ENCODE peak calls at places on chromosomes 1 and 21, in four cellular contexts. One of them, this sample, is unnamed.

GRCh38 chr1:164608651-164609057 is 49.7 kb downstream of the PBX1 start:
- DNase-seq in A549: no peak
- DNase-seq in ovary: no peak
- DNase-seq in transverse colon: no peak
- DNase-seq in this sample: no peak

GRCh38 chr1:32247983-32248889 is 1.2 kb downstream of the FAM167B start:
- DNase-seq in ovary: peak
- DNase-seq in A549: peak
- DNase-seq in transverse colon: peak
- DNase-seq in this sample: peak

GRCh38 chr1:176643536-176643935 is 180.6 kb downstream of the PAPPA2 start:
- DNase-seq in transverse colon: no peak
- DNase-seq in ovary: no peak
- DNase-seq in A549: no peak
- DNase-seq in this sample: no peak

GRCh38 chr1:112533029-112533428 is 24.3 kb downstream of the WNT2B start:
- DNase-seq in A549: no peak
- DNase-seq in ovary: no peak
- DNase-seq in transverse colon: no peak
- DNase-seq in this sample: no peak

GRCh38 chr1:47756411-47756810 is 240.8 kb downstream of the TRABD2B start:
- DNase-seq in A549: no peak
- DNase-seq in ovary: no peak
- DNase-seq in transverse colon: no peak
- DNase-seq in this sample: no peak

GRCh38 chr1:31376374-31377134 is 3.7 kb upstream of the FABP3 start:
- DNase-seq in transverse colon: no peak
- DNase-seq in ovary: no peak
- DNase-seq in A549: peak
- DNase-seq in this sample: peak

GRCh38 chr1:4494558-4494957 is 159.9 kb upstream of the AJAP1 start:
- DNase-seq in A549: no peak
- DNase-seq in transverse colon: no peak
- DNase-seq in ovary: no peak
- DNase-seq in this sample: peak

GRCh38 chr1:69109276-69109675 is 458.4 kb upstream of the LRRC7 start:
- DNase-seq in ovary: no peak
- DNase-seq in A549: no peak
- DNase-seq in transverse colon: no peak
- DNase-seq in this sample: no peak

GRCh38 chr21:20996421-20997307 is 1.5 kb upstream of the NCAM2 start:
- DNase-seq in A549: no peak
- DNase-seq in ovary: no peak
- DNase-seq in transverse colon: no peak
- DNase-seq in this sample: no peak

GRCh38 chr1:46202975-46203737 is at the start of gene LURAP1:
- DNase-seq in A549: no peak
- DNase-seq in ovary: peak
- DNase-seq in transverse colon: no peak
- DNase-seq in this sample: peak

GRCh38 chr1:219174672-219175564 is 1.2 kb downstream of the LYPLAL1 start:
- DNase-seq in ovary: peak
- DNase-seq in A549: no peak
- DNase-seq in transverse colon: peak
- DNase-seq in this sample: no peak

GRCh38 chr1:12582649-12583048 is 35.4 kb downstream of the DHRS3 start:
- DNase-seq in A549: no peak
- DNase-seq in transverse colon: no peak
- DNase-seq in ovary: no peak
- DNase-seq in this sample: no peak

GRCh38 chr1:174742805-174743653 is 256.7 kb upstream of the CACYBP start:
- DNase-seq in A549: no peak
- DNase-seq in ovary: no peak
- DNase-seq in transverse colon: no peak
- DNase-seq in this sample: no peak

DNA sequence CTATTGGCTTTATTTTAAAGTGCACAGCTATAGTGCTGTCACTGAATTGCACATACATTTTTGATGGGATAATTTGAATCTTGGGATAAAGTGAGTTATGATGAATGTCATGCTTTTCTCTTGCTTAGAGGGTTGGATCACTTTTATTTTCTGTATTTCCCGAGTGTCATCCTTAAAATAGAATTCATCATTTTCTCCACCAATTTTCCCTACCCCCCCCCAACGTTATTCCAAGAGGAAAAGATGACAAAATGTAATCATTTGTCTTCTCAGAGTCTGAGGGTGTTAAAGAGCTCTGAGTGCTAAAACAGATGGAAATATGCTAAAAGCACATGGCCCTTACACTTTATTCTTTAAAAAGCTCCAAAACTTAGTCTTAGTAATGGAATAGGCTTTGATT is 81.3 kb downstream of the CHRM3 start:
- DNase-seq in transverse colon: no peak
- DNase-seq in ovary: no peak
- DNase-seq in A549: no peak
- DNase-seq in this sample: no peak
- TF ChIP-seq EP300 in transverse colon: no peak
- TF ChIP-seq EP300 in ovary: no peak
- TF ChIP-seq EP300 in A549: no peak
- TF ChIP-seq EP300 in this sample: no peak

GRCh38 chr1:212234431-212235298 is 50.5 kb upstream of the PPP2R5A start:
- DNase-seq in transverse colon: no peak
- DNase-seq in ovary: no peak
- DNase-seq in A549: peak
- DNase-seq in this sample: peak
- TF ChIP-seq EP300 in transverse colon: no peak
- TF ChIP-seq EP300 in ovary: no peak
- TF ChIP-seq EP300 in A549: no peak
- TF ChIP-seq EP300 in this sample: no peak

GRCh38 chr1:162144853-162145252 is 75.4 kb downstream of the NOS1AP start:
- DNase-seq in A549: no peak
- DNase-seq in transverse colon: no peak
- DNase-seq in ovary: no peak
- DNase-seq in this sample: no peak
- TF ChIP-seq EP300 in A549: no peak
- TF ChIP-seq EP300 in transverse colon: no peak
- TF ChIP-seq EP300 in ovary: no peak
- TF ChIP-seq EP300 in this sample: no peak

DNA sequence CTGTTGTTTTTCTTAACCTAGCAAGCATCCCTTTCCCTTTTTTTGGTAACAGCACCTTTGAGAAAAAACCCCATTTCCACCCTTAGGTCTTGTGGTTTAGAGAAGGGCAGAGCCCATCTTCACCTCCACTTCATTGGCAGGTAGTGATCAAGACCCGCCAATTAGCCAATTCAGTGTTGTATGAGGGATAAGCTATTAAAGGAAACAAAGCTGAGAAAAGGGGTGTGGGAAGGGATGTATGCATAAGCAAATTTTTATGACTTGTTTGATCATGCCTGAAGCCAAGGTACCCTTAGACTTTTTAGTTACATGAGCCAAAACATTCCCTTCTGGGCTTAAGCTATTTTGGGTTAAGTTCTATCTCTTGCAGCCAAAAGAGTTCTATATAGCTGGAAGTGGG is 3.6 kb upstream of the ZNF697 start:
- DNase-seq in A549: no peak
- DNase-seq in ovary: no peak
- DNase-seq in transverse colon: no peak
- DNase-seq in this sample: no peak
- TF ChIP-seq EP300 in A549: no peak
- TF ChIP-seq EP300 in ovary: no peak
- TF ChIP-seq EP300 in transverse colon: no peak
- TF ChIP-seq EP300 in this sample: no peak

GRCh38 chr1:230104395-230105244 is 37.6 kb downstream of the GALNT2 start:
- DNase-seq in transverse colon: peak
- DNase-seq in ovary: peak
- DNase-seq in A549: peak
- DNase-seq in this sample: peak

GRCh38 chr1:230105245-230105753 is 38.3 kb downstream of the GALNT2 start:
- DNase-seq in transverse colon: no peak
- DNase-seq in ovary: no peak
- DNase-seq in A549: no peak
- DNase-seq in this sample: no peak

GRCh38 chr1:230103341-230104173 is 36.5 kb downstream of the GALNT2 start:
- DNase-seq in transverse colon: no peak
- DNase-seq in ovary: no peak
- DNase-seq in A549: no peak
- DNase-seq in this sample: no peak

GRCh38 chr1:230107941-230108340 is 40.9 kb downstream of the GALNT2 start:
- DNase-seq in ovary: no peak
- DNase-seq in A549: no peak
- DNase-seq in transverse colon: no peak
- DNase-seq in this sample: no peak

GRCh38 chr1:230105754-230106625 is 39.0 kb downstream of the GALNT2 start:
- DNase-seq in ovary: no peak
- DNase-seq in A549: peak
- DNase-seq in transverse colon: no peak
- DNase-seq in this sample: no peak
- TF ChIP-seq EP300 in ovary: peak
- TF ChIP-seq EP300 in A549: peak
- TF ChIP-seq EP300 in transverse colon: no peak
- TF ChIP-seq EP300 in this sample: no peak

GRCh38 chr1:923131-923990 is at the start of gene SAMD11:
- DNase-seq in ovary: peak
- DNase-seq in transverse colon: peak
- DNase-seq in A549: peak
- DNase-seq in this sample: peak
- TF ChIP-seq EP300 in ovary: no peak
- TF ChIP-seq EP300 in transverse colon: no peak
- TF ChIP-seq EP300 in A549: no peak
- TF ChIP-seq EP300 in this sample: no peak

GRCh38 chr1:42847721-42848470 is 1.5 kb downstream of the ZNF691 start:
- DNase-seq in transverse colon: no peak
- DNase-seq in A549: no peak
- DNase-seq in ovary: no peak
- DNase-seq in this sample: no peak

GRCh38 chr1:42845866-42846256 is 552 bp upstream of the ZNF691 start:
- DNase-seq in transverse colon: no peak
- DNase-seq in ovary: no peak
- DNase-seq in A549: no peak
- DNase-seq in this sample: no peak

GRCh38 chr1:42845193-42845592 is 1.2 kb upstream of the ZNF691 start:
- DNase-seq in A549: no peak
- DNase-seq in ovary: no peak
- DNase-seq in transverse colon: no peak
- DNase-seq in this sample: no peak

GRCh38 chr1:42847111-42847580 is 733 bp downstream of the ZNF691 start:
- DNase-seq in ovary: no peak
- DNase-seq in A549: no peak
- DNase-seq in transverse colon: no peak
- DNase-seq in this sample: no peak

GRCh38 chr1:42846257-42847110 is at the start of gene ZNF691:
- DNase-seq in A549: peak
- DNase-seq in ovary: peak
- DNase-seq in transverse colon: peak
- DNase-seq in this sample: peak
- TF ChIP-seq EP300 in A549: no peak
- TF ChIP-seq EP300 in ovary: no peak
- TF ChIP-seq EP300 in transverse colon: no peak
- TF ChIP-seq EP300 in this sample: no peak

DNA sequence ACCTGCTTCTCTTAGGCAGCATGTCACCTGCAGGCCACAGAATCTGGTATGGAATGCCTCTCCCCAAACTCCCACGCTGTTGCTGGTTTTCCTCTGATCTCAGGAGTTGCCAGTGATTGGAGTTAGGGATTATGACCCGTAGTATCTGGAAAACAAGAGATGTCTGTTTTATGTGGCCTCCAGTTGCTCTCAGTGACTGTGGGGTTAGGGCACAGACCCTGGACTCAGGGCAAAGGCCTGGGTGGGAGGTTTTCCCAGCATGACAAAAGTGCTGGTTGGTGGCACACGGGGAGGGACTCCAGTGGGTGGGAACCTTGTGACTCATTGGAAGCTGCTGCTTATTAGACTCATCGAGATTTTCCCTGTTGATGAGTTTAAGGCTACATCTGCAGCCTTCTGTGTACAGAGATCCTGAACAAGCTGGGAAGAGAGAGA is at the start of gene NR1I3:
- DNase-seq in transverse colon: no peak
- DNase-seq in ovary: no peak
- DNase-seq in A549: no peak
- DNase-seq in this sample: no peak
- TF ChIP-seq EP300 in transverse colon: no peak
- TF ChIP-seq EP300 in ovary: no peak
- TF ChIP-seq EP300 in A549: no peak
- TF ChIP-seq EP300 in this sample: no peak

DNA sequence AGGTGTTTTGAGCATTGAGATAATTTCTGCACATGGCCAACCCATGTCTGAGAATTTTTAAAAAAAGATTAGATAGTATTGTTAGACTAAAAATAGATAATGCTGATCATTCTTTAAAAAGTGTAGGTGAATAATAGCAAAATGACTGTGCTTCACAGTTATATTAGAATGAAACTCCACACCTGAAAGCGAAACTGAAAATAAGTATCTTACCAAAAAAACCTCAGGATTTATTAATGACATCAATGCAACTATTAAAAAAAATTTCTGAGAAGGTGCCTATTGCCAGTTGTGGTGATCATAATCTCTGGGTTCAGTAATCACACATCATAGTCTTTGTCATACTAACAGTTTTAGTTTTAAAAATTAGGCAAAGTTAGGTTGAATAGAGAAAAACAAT is 36.5 kb downstream of the PLA2G4A start:
- DNase-seq in A549: no peak
- DNase-seq in ovary: no peak
- DNase-seq in transverse colon: no peak
- DNase-seq in this sample: no peak
- TF ChIP-seq EP300 in A549: no peak
- TF ChIP-seq EP300 in ovary: no peak
- TF ChIP-seq EP300 in transverse colon: no peak
- TF ChIP-seq EP300 in this sample: no peak

GRCh38 chr1:182791464-182792179 is 2.0 kb downstream of the NPL start:
- DNase-seq in ovary: no peak
- DNase-seq in A549: no peak
- DNase-seq in transverse colon: no peak
- DNase-seq in this sample: no peak

GRCh38 chr1:182794802-182795201 is 5.2 kb downstream of the NPL start:
- DNase-seq in transverse colon: no peak
- DNase-seq in A549: no peak
- DNase-seq in ovary: no peak
- DNase-seq in this sample: no peak

GRCh38 chr1:182795563-182796228 is 6.1 kb downstream of the NPL start:
- DNase-seq in ovary: no peak
- DNase-seq in A549: peak
- DNase-seq in transverse colon: no peak
- DNase-seq in this sample: no peak
- TF ChIP-seq EP300 in ovary: no peak
- TF ChIP-seq EP300 in A549: no peak
- TF ChIP-seq EP300 in transverse colon: no peak
- TF ChIP-seq EP300 in this sample: no peak